ENCODE peak calls at places on chromosome 4, in five cellular contexts. O, G, H, X and T are unnamed samples. For H3K4me1, the result is how much of the 10 kb centered on the place peaks cover.

GRCh38 chr4:76420901-76421581 is at the start of gene CCDC158:
- DNase-seq in O (no peak), G (peak), H (peak), X (no peak), T (no peak)

GRCh38 chr4:6951880-6952381 is 42.3 kb downstream of the TBC1D14 start:
- DNase-seq in O (no peak), G (peak), H (peak), X (no peak), T (no peak)

GRCh38 chr4:158161561-158162354 is 11.1 kb downstream of the GASK1B start:
- DNase-seq in O (peak), G (no peak), H (no peak), X (peak), T (no peak)

GRCh38 chr4:39541987-39542632 is 14.9 kb upstream of the UGDH start:
- DNase-seq in O (no peak), G (no peak), H (no peak), X (no peak), T (no peak)

GRCh38 chr4:164799410-164799809 is 45.5 kb downstream of the SMIM31 start:
- DNase-seq in O (no peak), G (no peak), H (no peak), X (no peak), T (no peak)

GRCh38 chr4:110091426-110091825 is 107.0 kb downstream of the ELOVL6 start:
- DNase-seq in O (no peak), G (no peak), H (no peak), X (peak), T (no peak)

GRCh38 chr4:85741921-85742591 is 267.1 kb downstream of the ARHGAP24 start:
- DNase-seq in O (no peak), G (no peak), H (no peak), X (no peak), T (no peak)

GRCh38 chr4:65018313-65018712 is 609.1 kb upstream of the TECRL start:
- DNase-seq in O (no peak), G (no peak), H (no peak), X (no peak), T (no peak)

GRCh38 chr4:141962486-141962885 is 326.1 kb downstream of the IL15 start:
- DNase-seq in O (no peak), G (no peak), H (no peak), X (no peak), T (no peak)

GRCh38 chr4:127188847-127189246 is 443.9 kb upstream of the INTU start:
- DNase-seq in O (no peak), G (no peak), H (no peak), X (peak), T (no peak)

GRCh38 chr4:72557021-72557420 is 12.0 kb downstream of the ADAMTS3 start:
- DNase-seq in O (no peak), G (no peak), H (no peak), X (no peak), T (no peak)

GRCh38 chr4:72564184-72564583 is 4.8 kb downstream of the ADAMTS3 start:
- DNase-seq in O (no peak), G (no peak), H (no peak), X (peak), T (no peak)

GRCh38 chr4:72553540-72553939 is 15.5 kb downstream of the ADAMTS3 start:
- DNase-seq in O (no peak), G (no peak), H (no peak), X (no peak), T (no peak)

GRCh38 chr4:72555377-72555831 is 13.6 kb downstream of the ADAMTS3 start:
- DNase-seq in O (no peak), G (no peak), H (no peak), X (no peak), T (no peak)

GRCh38 chr4:72558655-72559054 is 10.4 kb downstream of the ADAMTS3 start:
- DNase-seq in O (no peak), G (no peak), H (no peak), X (no peak), T (no peak)
- H3K4me1 ChIP-seq in O (under half), G (under half), H (under half), X (under half), T (under half)

GRCh38 chr4:140693577-140693976 is 62.6 kb downstream of the TBC1D9 start:
- DNase-seq in O (no peak), G (no peak), H (no peak), X (peak), T (no peak)
- H3K4me1 ChIP-seq in O (under half), G (under half), H (under half), X (under half), T (under half)

DNA sequence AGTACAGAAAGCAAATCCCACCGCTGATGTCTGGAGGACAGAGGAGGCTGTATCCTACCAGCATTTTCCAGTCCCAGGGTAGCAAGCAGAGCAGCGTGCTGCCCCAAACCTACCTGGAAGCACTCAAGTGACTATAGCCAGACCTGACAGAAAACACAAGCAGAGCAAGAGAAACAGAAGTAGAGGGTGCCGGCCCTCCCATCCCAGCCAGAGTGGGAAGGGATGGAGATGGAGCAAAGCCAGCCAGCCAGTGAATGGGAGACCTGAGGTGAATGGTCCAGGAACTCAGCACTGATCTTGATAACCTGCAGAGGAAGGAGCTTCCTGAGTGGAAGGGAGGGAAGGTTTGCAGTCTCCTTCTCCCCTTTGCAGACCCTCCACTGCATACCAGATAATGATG is 185.2 kb downstream of the MAML3 start:
- DNase-seq in O (no peak), G (no peak), H (no peak), X (no peak), T (no peak)
- H3K4me1 ChIP-seq in O (under half), G (under half), H (under half), X (under half), T (under half)

DNA sequence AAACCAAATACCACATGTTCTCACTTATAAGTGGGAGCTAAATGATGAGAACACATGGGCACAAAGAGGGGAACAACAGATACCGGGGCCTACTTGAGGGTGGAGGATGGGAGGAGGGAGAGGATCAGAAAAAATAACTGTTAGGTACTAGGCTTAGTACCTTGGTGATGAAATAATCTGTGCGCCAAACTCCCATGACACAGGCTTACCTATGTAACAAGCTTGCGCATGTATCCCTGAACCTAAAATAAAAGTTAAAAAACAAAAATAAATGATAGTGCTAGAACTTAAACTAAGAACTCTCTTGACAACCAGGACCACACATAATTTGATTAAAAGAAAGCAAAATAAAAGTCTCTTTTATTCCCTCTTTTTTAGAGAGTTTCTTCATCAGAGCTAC is 150.6 kb downstream of the CHIC2 start:
- DNase-seq in O (no peak), G (no peak), H (no peak), X (no peak), T (no peak)
- H3K4me1 ChIP-seq in O (under half), G (under half), H (under half), X (under half), T (under half)

DNA sequence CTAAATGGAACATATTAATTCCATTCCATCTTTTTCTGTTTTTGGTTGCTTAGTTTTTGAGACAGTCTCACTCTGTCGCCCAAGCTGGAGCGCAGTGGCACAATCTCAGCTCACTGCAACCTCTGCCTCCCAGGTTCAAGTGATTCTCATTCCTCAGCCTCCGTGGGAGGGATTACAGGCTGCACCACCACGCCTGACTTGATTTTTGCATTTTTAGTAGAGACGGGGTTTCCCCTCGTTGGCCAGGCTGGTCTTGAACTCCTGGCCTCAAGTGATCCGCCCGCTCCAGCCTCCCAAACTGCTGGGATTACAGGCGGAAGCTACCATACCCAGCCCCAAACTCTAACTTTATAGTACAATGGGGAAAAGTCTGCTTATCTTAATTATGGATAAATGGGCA is 11.2 kb downstream of the HNRNPD start:
- DNase-seq in O (no peak), G (no peak), H (no peak), X (no peak), T (no peak)
- H3K4me1 ChIP-seq in O (under half), G (half or more), H (under half), X (under half), T (half or more)